ENCODE peak calls at places on chromosomes 7 and 10, in five cellular contexts. One of them, this sample, is unnamed. For H3K4me1, the result is how much of the 10 kb centered on the place peaks cover.

GRCh38 chr7:139095194-139095659 is 14.3 kb downstream of the ZC3HAV1 start:
- DNase-seq in left ventricle myocardium inferior: no peak
- DNase-seq in tibial artery: no peak
- DNase-seq in tibial nerve: no peak
- DNase-seq in HCT116: no peak
- DNase-seq in this sample: peak

GRCh38 chr7:142807855-142808460 is 37.2 kb downstream of the PRSS2 start:
- DNase-seq in left ventricle myocardium inferior: no peak
- DNase-seq in tibial artery: no peak
- DNase-seq in tibial nerve: no peak
- DNase-seq in HCT116: no peak
- DNase-seq in this sample: no peak

GRCh38 chr10:46272863-46273415 is 13.9 kb upstream of the ANTXRL start:
- DNase-seq in left ventricle myocardium inferior: no peak
- DNase-seq in tibial artery: peak
- DNase-seq in tibial nerve: no peak
- DNase-seq in HCT116: no peak
- DNase-seq in this sample: no peak

GRCh38 chr7:123715198-123715597 is 33.6 kb downstream of the WASL start:
- DNase-seq in left ventricle myocardium inferior: no peak
- DNase-seq in tibial artery: no peak
- DNase-seq in tibial nerve: no peak
- DNase-seq in HCT116: no peak
- DNase-seq in this sample: no peak

GRCh38 chr7:155490697-155491628 is 33.0 kb downstream of the EN2 start:
- DNase-seq in left ventricle myocardium inferior: peak
- DNase-seq in tibial artery: no peak
- DNase-seq in tibial nerve: no peak
- DNase-seq in HCT116: no peak
- DNase-seq in this sample: no peak

GRCh38 chr10:123150986-123151738 is 3.0 kb upstream of the BUB3 start:
- DNase-seq in left ventricle myocardium inferior: no peak
- DNase-seq in tibial artery: no peak
- DNase-seq in tibial nerve: no peak
- DNase-seq in HCT116: no peak
- DNase-seq in this sample: no peak

GRCh38 chr10:86265236-86265876 is 101.2 kb downstream of the GRID1 start:
- DNase-seq in left ventricle myocardium inferior: no peak
- DNase-seq in tibial artery: peak
- DNase-seq in tibial nerve: no peak
- DNase-seq in HCT116: no peak
- DNase-seq in this sample: no peak

GRCh38 chr7:90256778-90257177 is 11.8 kb downstream of the CFAP69 start:
- DNase-seq in left ventricle myocardium inferior: no peak
- DNase-seq in tibial artery: no peak
- DNase-seq in tibial nerve: no peak
- DNase-seq in HCT116: no peak
- DNase-seq in this sample: no peak

GRCh38 chr10:122513053-122513452 is 47.5 kb upstream of the DMBT1 start:
- DNase-seq in left ventricle myocardium inferior: no peak
- DNase-seq in tibial artery: no peak
- DNase-seq in tibial nerve: no peak
- DNase-seq in HCT116: no peak
- DNase-seq in this sample: no peak

GRCh38 chr10:59077855-59078254 is 98.6 kb upstream of the PHYHIPL start:
- DNase-seq in left ventricle myocardium inferior: no peak
- DNase-seq in tibial artery: no peak
- DNase-seq in tibial nerve: no peak
- DNase-seq in HCT116: no peak
- DNase-seq in this sample: no peak

GRCh38 chr10:59082249-59082648 is 94.2 kb upstream of the PHYHIPL start:
- DNase-seq in left ventricle myocardium inferior: no peak
- DNase-seq in tibial artery: no peak
- DNase-seq in tibial nerve: no peak
- DNase-seq in HCT116: no peak
- DNase-seq in this sample: no peak

GRCh38 chr10:59079386-59080226 is 96.8 kb upstream of the PHYHIPL start:
- DNase-seq in left ventricle myocardium inferior: no peak
- DNase-seq in tibial artery: no peak
- DNase-seq in tibial nerve: no peak
- DNase-seq in HCT116: peak
- DNase-seq in this sample: no peak
- TF ChIP-seq CTCF in left ventricle myocardium inferior: no peak
- TF ChIP-seq CTCF in tibial artery: no peak
- TF ChIP-seq CTCF in tibial nerve: no peak
- TF ChIP-seq CTCF in HCT116: no peak
- TF ChIP-seq CTCF in this sample: no peak

DNA sequence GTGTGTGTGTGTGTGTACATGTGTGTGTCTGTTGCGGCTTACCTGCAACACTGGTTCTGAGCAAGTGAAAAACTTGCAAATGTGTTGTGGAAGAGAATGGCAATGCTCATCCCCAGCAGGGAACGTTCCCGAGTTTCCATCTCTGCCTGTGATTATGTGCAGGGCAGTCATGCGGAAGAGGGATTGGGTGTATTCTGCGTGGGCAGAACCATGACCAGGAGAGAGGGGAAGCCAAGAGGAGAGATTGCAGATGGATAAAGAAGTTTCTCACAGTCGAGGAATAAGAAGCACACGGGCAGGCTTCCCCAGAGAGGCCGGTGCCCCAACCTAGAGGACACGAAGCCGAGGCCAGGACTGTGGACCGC is 99.9 kb downstream of the CTBP2 start:
- DNase-seq in left ventricle myocardium inferior: no peak
- DNase-seq in tibial artery: peak
- DNase-seq in tibial nerve: no peak
- DNase-seq in HCT116: no peak
- DNase-seq in this sample: no peak
- H3K4me1 ChIP-seq in left ventricle myocardium inferior: half or more
- H3K4me1 ChIP-seq in tibial artery: half or more
- H3K4me1 ChIP-seq in tibial nerve: half or more
- H3K4me1 ChIP-seq in HCT116: under half
- H3K4me1 ChIP-seq in this sample: under half

GRCh38 chr10:93601774-93602162 is 733 bp upstream of the RBP4 start:
- DNase-seq in left ventricle myocardium inferior: no peak
- DNase-seq in tibial artery: no peak
- DNase-seq in tibial nerve: no peak
- DNase-seq in HCT116: no peak
- DNase-seq in this sample: no peak
- TF ChIP-seq CTCF in left ventricle myocardium inferior: no peak
- TF ChIP-seq CTCF in tibial artery: no peak
- TF ChIP-seq CTCF in tibial nerve: no peak
- TF ChIP-seq CTCF in HCT116: no peak
- TF ChIP-seq CTCF in this sample: no peak

GRCh38 chr10:80496555-80497172 is 41.0 kb upstream of the SH2D4B start:
- DNase-seq in left ventricle myocardium inferior: no peak
- DNase-seq in tibial artery: no peak
- DNase-seq in tibial nerve: no peak
- DNase-seq in HCT116: no peak
- DNase-seq in this sample: no peak
- H3K4me1 ChIP-seq in left ventricle myocardium inferior: half or more
- H3K4me1 ChIP-seq in tibial artery: under half
- H3K4me1 ChIP-seq in tibial nerve: half or more
- H3K4me1 ChIP-seq in HCT116: half or more
- H3K4me1 ChIP-seq in this sample: under half

DNA sequence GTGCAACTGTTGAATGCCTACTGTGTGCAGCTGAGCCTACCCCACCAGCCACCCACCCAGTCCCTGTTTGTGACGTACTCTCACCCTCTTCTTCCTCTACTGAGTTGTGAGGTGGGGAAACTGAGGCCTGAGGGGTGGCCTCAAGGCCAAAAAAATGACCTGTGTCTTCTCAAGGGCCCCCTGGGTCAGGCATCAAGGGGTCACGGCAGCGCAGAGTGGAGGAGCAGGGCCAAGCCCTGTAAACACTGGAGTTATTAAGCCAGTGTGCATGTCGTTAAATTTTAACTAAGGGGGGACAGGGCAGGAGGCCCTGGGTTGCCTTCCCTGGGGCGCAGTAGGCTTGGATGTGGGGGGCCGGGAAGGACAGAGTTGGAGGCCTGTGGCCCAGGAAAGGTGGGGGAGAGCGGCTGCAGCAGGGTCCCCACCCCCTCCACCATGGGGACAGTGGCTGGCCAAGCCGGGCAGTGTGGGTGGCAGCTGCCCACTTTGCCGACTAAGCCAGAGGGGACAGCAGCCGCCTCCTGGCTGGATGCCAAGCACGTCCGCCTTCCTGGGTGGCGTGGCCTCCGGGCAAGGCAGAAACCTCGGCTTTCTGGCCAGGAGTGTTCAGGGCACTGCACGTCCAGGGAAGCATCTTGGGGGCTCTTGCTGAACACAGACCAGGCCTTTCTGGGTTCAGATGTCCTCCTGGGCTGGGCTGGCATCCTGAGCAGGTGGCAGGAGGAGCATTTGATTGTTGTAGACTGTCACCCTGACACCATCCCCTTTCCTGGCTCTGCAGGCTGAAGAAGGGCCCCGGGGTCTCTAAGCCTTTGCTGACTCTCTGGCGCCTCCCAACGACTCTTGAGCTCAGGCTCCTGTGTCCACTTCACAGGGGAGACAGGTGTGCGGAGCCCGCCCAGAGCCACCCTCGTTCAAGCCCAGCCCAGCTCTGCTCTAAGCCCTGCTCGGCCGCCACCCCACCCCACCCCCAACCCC is 1.9 kb downstream of the SLC29A4 start:
- DNase-seq in left ventricle myocardium inferior: no peak
- DNase-seq in tibial artery: no peak
- DNase-seq in tibial nerve: no peak
- DNase-seq in HCT116: peak
- DNase-seq in this sample: no peak
- TF ChIP-seq CTCF in left ventricle myocardium inferior: no peak
- TF ChIP-seq CTCF in tibial artery: no peak
- TF ChIP-seq CTCF in tibial nerve: no peak
- TF ChIP-seq CTCF in HCT116: peak
- TF ChIP-seq CTCF in this sample: no peak

This sample was measured in breast epithelium.